ENCODE peak calls at places on chromosomes 12 and 14, in eight cellular contexts. H is activated CD4-positive, alpha-beta T cell treated with anti-CD3 and anti-CD28 coated beads for 48 hours; E is upper lobe of left lung; G is heart right ventricle; K is H7; D is stimulated activated CD4-positive, alpha-beta T cell treated with anti-CD3 and anti-CD28 coated beads, Interleukin-2, amount 100 ng/mL, for 24 hours; Q is NCI-H345; P is T-helper 2 cell. Y is an unnamed sample.

GRCh38 chr12:79454338-79454777 is 236.4 kb downstream of the PAWR start:
- DNase-seq in H (no peak), E (no peak), G (no peak), K (no peak), D (no peak), Q (no peak), P (no peak), Y (no peak)

GRCh38 chr14:92991536-92991935 is 68.6 kb downstream of the CHGA start:
- DNase-seq in H (no peak), E (no peak), G (no peak), K (no peak), D (no peak), Q (no peak), P (no peak), Y (no peak)

GRCh38 chr12:129185855-129186254 is 332.6 kb downstream of the GLT1D1 start:
- DNase-seq in H (no peak), E (no peak), G (no peak), K (no peak), D (no peak), Q (no peak), P (no peak), Y (no peak)

GRCh38 chr12:11584213-11584855 is 65.1 kb upstream of the ETV6 start:
- DNase-seq in H (no peak), E (no peak), G (peak; percentile 6), K (no peak), D (no peak), Q (no peak), P (no peak), Y (no peak)

GRCh38 chr12:10633541-10633940 is 20.1 kb upstream of the MAGOHB start:
- DNase-seq in H (no peak), E (no peak), G (no peak), K (no peak), D (no peak), Q (no peak), P (no peak), Y (no peak)

GRCh38 chr12:3071107-3071506 is 6.1 kb upstream of the TSPAN9 start:
- DNase-seq in H (no peak), E (no peak), G (no peak), K (no peak), D (no peak), Q (no peak), P (no peak), Y (no peak)

GRCh38 chr14:106837870-106838269 is 1311.5 kb downstream of the TMEM121 start:
- DNase-seq in H (no peak), E (no peak), G (no peak), K (no peak), D (no peak), Q (peak; percentile 40), P (no peak), Y (no peak)

GRCh38 chr12:84632556-84632955 is 280.0 kb downstream of the SLC6A15 start:
- DNase-seq in H (no peak), E (no peak), G (no peak), K (no peak), D (no peak), Q (no peak), P (no peak), Y (no peak)

GRCh38 chr12:122117979-122118378 is 39.4 kb downstream of the MLXIP start:
- DNase-seq in H (no peak), E (no peak), G (no peak), K (peak; percentile 15), D (no peak), Q (no peak), P (no peak), Y (no peak)

GRCh38 chr12:119440961-119441360 is 106.4 kb downstream of the CCDC60 start:
- DNase-seq in H (no peak), E (no peak), G (no peak), K (no peak), D (no peak), Q (no peak), P (no peak), Y (no peak)

GRCh38 chr12:32522322-32523221 is 123.2 kb downstream of the FGD4 start:
- DNase-seq in H (no peak), E (no peak), G (no peak), K (no peak), D (no peak), Q (no peak), P (peak; percentile 8), Y (no peak)

Y was measured in suprapubic skin.